ENCODE peak calls at places on chromosomes 1 and 21, in seven cellular contexts. G is IMR-90, B is heart left ventricle, P is cardiac muscle cell, V is pancreas, O is mesothelial cell of epicardium, T is endothelial cell. Q is an unnamed sample.

GRCh38 chr1:67120855-67121619 is 13.7 kb downstream of the C1orf141 start:
- DNase-seq in P (no peak), T (no peak), G (no peak), V (no peak), O (no peak), B (no peak), Q (no peak)

GRCh38 chr1:185916866-185917265 is 182.7 kb downstream of the HMCN1 start:
- DNase-seq in B (no peak), P (no peak), G (peak; percentile 31), T (no peak), O (no peak), V (no peak), Q (no peak)

GRCh38 chr1:244815600-244816099 is 19.8 kb upstream of the COX20 start:
- DNase-seq in P (no peak), G (no peak), T (no peak), V (no peak), B (no peak), O (no peak), Q (no peak)

GRCh38 chr1:196877964-196878363 is 9.9 kb upstream of the CFHR4 start:
- DNase-seq in G (peak; percentile 12), O (no peak), B (no peak), V (no peak), T (peak; percentile 41), P (peak; percentile 34), Q (no peak)

GRCh38 chr1:236556606-236557005 is 32.8 kb downstream of the LGALS8 start:
- DNase-seq in O (no peak), G (no peak), T (no peak), P (no peak), V (no peak), B (no peak), Q (no peak)

GRCh38 chr1:191026828-191027227 is 549.2 kb upstream of the BRINP3 start:
- DNase-seq in V (no peak), O (no peak), T (no peak), G (no peak), P (no peak), B (no peak), Q (no peak)

GRCh38 chr1:228158690-228159665 is 6.6 kb upstream of the IBA57 start:
- DNase-seq in O (no peak), B (peak; percentile 43), V (no peak), T (no peak), G (no peak), P (no peak), Q (no peak)

GRCh38 chr1:88608139-88608943 is 75.7 kb upstream of the PKN2 start:
- DNase-seq in G (peak; percentile 37), V (no peak), T (peak; percentile 18), P (peak; percentile 61), B (no peak), O (no peak), Q (no peak)

GRCh38 chr1:6948861-6949260 is 163.6 kb downstream of the CAMTA1 start:
- DNase-seq in G (peak; percentile 23), V (no peak), T (no peak), O (no peak), B (no peak), P (no peak), Q (no peak)

GRCh38 chr1:114153621-114154145 is at the start of gene SYT6:
- DNase-seq in T (peak; percentile 34), V (no peak), G (no peak), O (no peak), P (peak; percentile 10), B (no peak), Q (no peak)

DNA sequence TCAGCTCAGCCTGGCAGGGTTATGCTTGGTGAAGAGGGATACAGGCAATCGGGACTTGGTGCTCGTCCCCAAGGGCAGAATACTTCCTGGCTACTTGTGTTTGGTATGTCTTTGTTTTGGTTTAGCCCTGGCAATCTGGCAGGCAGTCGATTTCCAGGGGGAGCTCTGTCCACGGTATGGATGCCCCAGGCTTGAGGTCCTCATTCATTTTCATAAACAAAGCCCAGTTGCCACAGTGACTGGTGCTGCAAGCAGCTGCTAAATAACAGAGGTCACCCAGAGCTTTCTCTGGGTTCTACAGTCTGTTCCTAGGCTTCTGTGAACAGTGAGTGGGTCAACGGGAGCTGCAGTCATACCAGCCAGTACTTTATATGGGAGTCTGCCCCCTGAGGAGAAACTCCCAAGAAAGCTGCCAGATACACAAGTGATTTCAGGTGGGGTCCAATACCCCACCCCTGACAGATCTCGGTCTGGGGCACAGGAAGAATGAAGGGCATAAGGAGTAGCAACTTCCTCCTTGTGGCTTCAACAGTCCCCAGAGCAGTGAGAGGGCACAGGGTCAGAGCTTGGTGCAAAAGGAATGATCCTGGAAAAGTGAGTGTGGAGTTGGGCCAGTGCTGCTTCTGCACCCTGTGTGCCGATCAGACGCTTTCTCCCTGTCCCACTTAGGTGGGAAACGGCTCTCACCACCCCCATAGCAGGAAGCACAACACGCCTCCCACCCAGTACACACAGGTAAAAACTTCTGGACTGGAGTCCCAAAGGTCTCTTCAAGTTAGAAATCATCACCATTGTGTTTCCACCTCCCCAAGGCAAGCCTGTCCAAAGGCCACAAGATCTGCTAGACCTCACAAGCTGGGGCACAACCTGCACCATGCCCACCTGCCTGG is 55.5 kb downstream of the TGFBR3 start:
- DNase-seq in B (peak; percentile 69), O (no peak), G (peak; percentile 91), V (peak; percentile 70), T (no peak), P (no peak), Q (no peak)
- TF ChIP-seq CTCF in B (peak; percentile 43), O (no peak), G (peak; percentile 85), V (peak; percentile 9), T (no peak), P (peak; percentile 54), Q (no peak)

GRCh38 chr21:41765393-41765950 is 1.4 kb downstream of the RIPK4 start:
- DNase-seq in B (no peak), G (no peak), O (no peak), V (peak; percentile 57), P (no peak), T (no peak), Q (no peak)

GRCh38 chr21:41764558-41765392 is 2.1 kb downstream of the RIPK4 start:
- DNase-seq in T (no peak), V (peak; percentile 51), B (no peak), O (no peak), P (no peak), G (no peak), Q (no peak)

GRCh38 chr21:41762753-41763152 is 4.1 kb downstream of the RIPK4 start:
- DNase-seq in T (no peak), V (no peak), G (no peak), B (no peak), O (no peak), P (no peak), Q (no peak)

GRCh38 chr21:41763398-41763931 is 3.4 kb downstream of the RIPK4 start:
- DNase-seq in O (no peak), T (no peak), P (peak; percentile 48), G (no peak), B (no peak), V (peak; percentile 64), Q (no peak)

DNA sequence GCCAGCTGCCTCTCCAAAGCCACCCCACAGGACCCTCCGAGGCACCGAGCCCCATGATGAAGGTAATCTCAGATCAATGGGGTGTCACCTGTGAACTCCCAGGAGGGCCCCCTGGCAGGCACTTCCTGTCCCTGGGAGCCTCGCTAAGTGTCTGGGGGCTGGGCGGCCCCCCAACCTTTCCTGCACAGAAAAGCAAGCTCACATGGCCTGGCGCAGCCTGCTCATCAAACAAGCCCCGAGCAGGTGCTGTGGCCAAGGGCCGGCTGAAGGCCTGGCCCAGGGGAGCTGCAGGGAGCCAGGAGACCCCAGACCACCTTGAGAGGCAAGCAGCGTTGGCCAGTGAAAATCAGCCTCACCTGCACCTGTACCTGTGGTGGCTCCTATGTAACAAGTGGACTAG is 2.9 kb downstream of the RIPK4 start:
- DNase-seq in T (no peak), V (peak; percentile 58), P (no peak), O (no peak), G (no peak), B (no peak), Q (no peak)
- TF ChIP-seq CTCF in T (no peak), V (no peak), P (no peak), O (no peak), G (no peak), B (no peak), Q (no peak)

GRCh38 chr1:192974701-192975100 is 84.5 kb downstream of the UCHL5 start:
- DNase-seq in V (no peak), B (no peak), G (peak; percentile 21), T (no peak), P (no peak), O (no peak), Q (no peak)
- TF ChIP-seq CTCF in V (no peak), B (no peak), G (no peak), T (no peak), P (no peak), O (no peak), Q (no peak)

GRCh38 chr21:29499734-29500343 is 201.1 kb downstream of the BACH1 start:
- DNase-seq in O (no peak), V (no peak), G (no peak), B (no peak), T (peak; percentile 10), P (no peak), Q (no peak)
- TF ChIP-seq CTCF in O (peak; percentile 13), V (peak; percentile 10), G (peak; percentile 59), B (peak; percentile 39), T (peak; percentile 68), P (peak; percentile 60), Q (peak; percentile 68)

DNA sequence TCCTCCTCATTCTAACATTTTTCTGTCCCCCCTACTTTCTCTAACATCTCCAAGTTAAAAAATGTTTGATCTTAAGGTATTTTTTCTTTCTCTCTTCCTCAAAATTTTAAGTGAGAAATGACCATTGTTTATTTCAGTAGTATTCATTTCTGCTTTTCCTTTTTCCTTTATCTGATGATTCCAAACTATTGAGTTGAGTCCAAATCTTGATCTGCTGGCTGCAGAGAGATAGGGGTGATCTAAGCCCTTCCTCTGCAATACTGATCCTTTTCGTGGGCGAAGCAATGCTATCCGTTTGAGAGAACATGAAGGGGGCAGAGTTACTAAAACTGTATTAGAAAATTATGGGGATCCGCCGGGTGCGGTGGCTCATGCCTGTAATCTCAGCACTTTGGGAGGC is 516 bp upstream of the NMNAT2 start:
- DNase-seq in T (no peak), B (no peak), P (no peak), V (no peak), O (no peak), G (no peak), Q (no peak)
- TF ChIP-seq CTCF in T (no peak), B (no peak), P (no peak), V (no peak), O (no peak), G (no peak), Q (no peak)

GRCh38 chr1:215479567-215479966 is 87.5 kb upstream of the KCTD3 start:
- DNase-seq in P (no peak), B (no peak), T (no peak), O (no peak), V (no peak), G (no peak), Q (no peak)
- TF ChIP-seq CTCF in P (no peak), B (no peak), T (no peak), O (no peak), V (no peak), G (no peak), Q (no peak)

Q was measured in type B pancreatic cell.